ENCODE peak calls at places on chromosomes 16 and 17, in seven cellular contexts. One of them, this sample, is unnamed.
A peak's percentile ranks its signal among the peaks of the same experiment; 100 is the strongest.

GRCh38 chr17:34663714-34664113 is 84.3 kb downstream of the TMEM132E start:
- DNase-seq in T-helper 2 cell: no peak
- DNase-seq in RCC 7860: no peak
- DNase-seq in AG04449: no peak
- DNase-seq in EL: no peak
- DNase-seq in CD8-positive, alpha-beta memory T cell: no peak
- DNase-seq in fibroblast of the conjunctiva: no peak
- DNase-seq in this sample: no peak

GRCh38 chr17:13266596-13266995 is 248.8 kb upstream of the ELAC2 start:
- DNase-seq in CD8-positive, alpha-beta memory T cell: no peak
- DNase-seq in fibroblast of the conjunctiva: peak; percentile 35
- DNase-seq in RCC 7860: no peak
- DNase-seq in AG04449: peak; percentile 88
- DNase-seq in T-helper 2 cell: no peak
- DNase-seq in EL: peak; percentile 77
- DNase-seq in this sample: no peak

GRCh38 chr17:83062818-83063671 is 16.4 kb upstream of the METRNL start:
- DNase-seq in fibroblast of the conjunctiva: no peak
- DNase-seq in EL: no peak
- DNase-seq in CD8-positive, alpha-beta memory T cell: no peak
- DNase-seq in AG04449: no peak
- DNase-seq in T-helper 2 cell: no peak
- DNase-seq in RCC 7860: no peak
- DNase-seq in this sample: no peak

GRCh38 chr16:86509759-86510464 is 415 bp upstream of the FOXF1 start:
- DNase-seq in CD8-positive, alpha-beta memory T cell: no peak
- DNase-seq in EL: peak; percentile 91
- DNase-seq in AG04449: no peak
- DNase-seq in T-helper 2 cell: no peak
- DNase-seq in fibroblast of the conjunctiva: peak; percentile 75
- DNase-seq in RCC 7860: no peak
- DNase-seq in this sample: no peak

GRCh38 chr17:56756536-56756935 is 77.2 kb downstream of the C17orf67 start:
- DNase-seq in fibroblast of the conjunctiva: peak; percentile 32
- DNase-seq in EL: peak; percentile 95
- DNase-seq in RCC 7860: peak; percentile 83
- DNase-seq in CD8-positive, alpha-beta memory T cell: no peak
- DNase-seq in AG04449: peak; percentile 93
- DNase-seq in T-helper 2 cell: no peak
- DNase-seq in this sample: peak; percentile 81

GRCh38 chr17:58991718-58992331 is 114.9 kb downstream of the TRIM37 start:
- DNase-seq in RCC 7860: peak; percentile 93
- DNase-seq in T-helper 2 cell: no peak
- DNase-seq in EL: peak; percentile 85
- DNase-seq in fibroblast of the conjunctiva: no peak
- DNase-seq in AG04449: peak; percentile 70
- DNase-seq in CD8-positive, alpha-beta memory T cell: no peak
- DNase-seq in this sample: peak; percentile 89

GRCh38 chr17:79628861-79629547 is 18.2 kb upstream of the RBFOX3 start:
- DNase-seq in fibroblast of the conjunctiva: no peak
- DNase-seq in AG04449: no peak
- DNase-seq in RCC 7860: no peak
- DNase-seq in CD8-positive, alpha-beta memory T cell: no peak
- DNase-seq in T-helper 2 cell: no peak
- DNase-seq in EL: no peak
- DNase-seq in this sample: no peak

GRCh38 chr16:85586360-85587145 is 26.6 kb upstream of the GSE1 start:
- DNase-seq in CD8-positive, alpha-beta memory T cell: no peak
- DNase-seq in AG04449: no peak
- DNase-seq in T-helper 2 cell: no peak
- DNase-seq in fibroblast of the conjunctiva: no peak
- DNase-seq in RCC 7860: no peak
- DNase-seq in EL: no peak
- DNase-seq in this sample: no peak

GRCh38 chr16:87583453-87584131 is 18.7 kb upstream of the JPH3 start:
- DNase-seq in CD8-positive, alpha-beta memory T cell: no peak
- DNase-seq in T-helper 2 cell: no peak
- DNase-seq in EL: no peak
- DNase-seq in fibroblast of the conjunctiva: no peak
- DNase-seq in AG04449: no peak
- DNase-seq in RCC 7860: no peak
- DNase-seq in this sample: no peak

GRCh38 chr17:28712037-28712704 is 483 bp upstream of the PROCA1 start:
- DNase-seq in fibroblast of the conjunctiva: no peak
- DNase-seq in EL: no peak
- DNase-seq in T-helper 2 cell: peak; percentile 53
- DNase-seq in RCC 7860: no peak
- DNase-seq in CD8-positive, alpha-beta memory T cell: peak; percentile 43
- DNase-seq in AG04449: no peak
- DNase-seq in this sample: no peak

GRCh38 chr17:72812823-72813222 is 279.7 kb downstream of the SLC39A11 start:
- DNase-seq in T-helper 2 cell: no peak
- DNase-seq in CD8-positive, alpha-beta memory T cell: no peak
- DNase-seq in RCC 7860: no peak
- DNase-seq in fibroblast of the conjunctiva: peak; percentile 18
- DNase-seq in AG04449: no peak
- DNase-seq in EL: peak; percentile 77
- DNase-seq in this sample: no peak

GRCh38 chr17:66540131-66540781 is 237.8 kb downstream of the PRKCA start:
- DNase-seq in AG04449: no peak
- DNase-seq in fibroblast of the conjunctiva: peak; percentile 39
- DNase-seq in EL: peak; percentile 85
- DNase-seq in CD8-positive, alpha-beta memory T cell: no peak
- DNase-seq in T-helper 2 cell: no peak
- DNase-seq in RCC 7860: peak; percentile 47
- DNase-seq in this sample: peak; percentile 52

GRCh38 chr16:82835487-82836160 is 208.9 kb downstream of the CDH13 start:
- DNase-seq in T-helper 2 cell: no peak
- DNase-seq in fibroblast of the conjunctiva: no peak
- DNase-seq in AG04449: no peak
- DNase-seq in EL: peak; percentile 85
- DNase-seq in CD8-positive, alpha-beta memory T cell: no peak
- DNase-seq in RCC 7860: no peak
- DNase-seq in this sample: no peak

GRCh38 chr16:70253291-70254094 is 1.8 kb upstream of the EXOSC6 start:
- DNase-seq in RCC 7860: peak; percentile 14
- DNase-seq in T-helper 2 cell: peak; percentile 19
- DNase-seq in CD8-positive, alpha-beta memory T cell: peak; percentile 9
- DNase-seq in AG04449: no peak
- DNase-seq in EL: peak; percentile 53
- DNase-seq in fibroblast of the conjunctiva: no peak
- DNase-seq in this sample: no peak

GRCh38 chr17:19248923-19249574 is 11.9 kb downstream of the EPN2 start:
- DNase-seq in fibroblast of the conjunctiva: no peak
- DNase-seq in RCC 7860: peak; percentile 16
- DNase-seq in CD8-positive, alpha-beta memory T cell: no peak
- DNase-seq in AG04449: peak; percentile 42
- DNase-seq in T-helper 2 cell: no peak
- DNase-seq in EL: peak; percentile 90
- DNase-seq in this sample: peak; percentile 57

GRCh38 chr17:45149669-45150603 is 1.7 kb downstream of the HEXIM1 start:
- DNase-seq in EL: peak; percentile 59
- DNase-seq in RCC 7860: peak; percentile 38
- DNase-seq in fibroblast of the conjunctiva: no peak
- DNase-seq in AG04449: no peak
- DNase-seq in CD8-positive, alpha-beta memory T cell: no peak
- DNase-seq in T-helper 2 cell: no peak
- DNase-seq in this sample: no peak

GRCh38 chr16:47519037-47519436 is 57.9 kb downstream of the PHKB start:
- DNase-seq in EL: peak; percentile 2
- DNase-seq in CD8-positive, alpha-beta memory T cell: no peak
- DNase-seq in T-helper 2 cell: no peak
- DNase-seq in AG04449: no peak
- DNase-seq in fibroblast of the conjunctiva: no peak
- DNase-seq in RCC 7860: peak; percentile 29
- DNase-seq in this sample: no peak

GRCh38 chr16:51630051-51630450 is 479.0 kb upstream of the SALL1 start:
- DNase-seq in AG04449: no peak
- DNase-seq in RCC 7860: no peak
- DNase-seq in CD8-positive, alpha-beta memory T cell: no peak
- DNase-seq in EL: no peak
- DNase-seq in fibroblast of the conjunctiva: no peak
- DNase-seq in T-helper 2 cell: no peak
- DNase-seq in this sample: no peak

GRCh38 chr16:57510016-57510871 is 24.0 kb upstream of the DOK4 start:
- DNase-seq in fibroblast of the conjunctiva: no peak
- DNase-seq in RCC 7860: no peak
- DNase-seq in CD8-positive, alpha-beta memory T cell: no peak
- DNase-seq in T-helper 2 cell: no peak
- DNase-seq in AG04449: no peak
- DNase-seq in EL: no peak
- DNase-seq in this sample: no peak

GRCh38 chr16:27828671-27829070 is 234.8 kb downstream of the GSG1L start:
- DNase-seq in RCC 7860: no peak
- DNase-seq in AG04449: no peak
- DNase-seq in EL: no peak
- DNase-seq in CD8-positive, alpha-beta memory T cell: no peak
- DNase-seq in T-helper 2 cell: no peak
- DNase-seq in fibroblast of the conjunctiva: no peak
- DNase-seq in this sample: no peak

GRCh38 chr16:23998771-23999170 is 163.0 kb downstream of the PRKCB start:
- DNase-seq in EL: no peak
- DNase-seq in RCC 7860: no peak
- DNase-seq in T-helper 2 cell: no peak
- DNase-seq in AG04449: no peak
- DNase-seq in fibroblast of the conjunctiva: no peak
- DNase-seq in CD8-positive, alpha-beta memory T cell: no peak
- DNase-seq in this sample: no peak

GRCh38 chr17:46962374-46962790 is 16.7 kb downstream of the RPRML start:
- DNase-seq in fibroblast of the conjunctiva: no peak
- DNase-seq in EL: peak; percentile 73
- DNase-seq in T-helper 2 cell: no peak
- DNase-seq in CD8-positive, alpha-beta memory T cell: no peak
- DNase-seq in AG04449: peak; percentile 31
- DNase-seq in RCC 7860: no peak
- DNase-seq in this sample: no peak

GRCh38 chr17:16281351-16281750 is 64.3 kb downstream of the PIGL start:
- DNase-seq in RCC 7860: no peak
- DNase-seq in fibroblast of the conjunctiva: no peak
- DNase-seq in CD8-positive, alpha-beta memory T cell: no peak
- DNase-seq in EL: peak; percentile 80
- DNase-seq in AG04449: peak; percentile 64
- DNase-seq in T-helper 2 cell: no peak
- DNase-seq in this sample: no peak

GRCh38 chr16:12784076-12784475 is 19.6 kb downstream of the CPPED1 start:
- DNase-seq in AG04449: no peak
- DNase-seq in T-helper 2 cell: no peak
- DNase-seq in fibroblast of the conjunctiva: no peak
- DNase-seq in RCC 7860: no peak
- DNase-seq in CD8-positive, alpha-beta memory T cell: no peak
- DNase-seq in EL: no peak
- DNase-seq in this sample: no peak

GRCh38 chr16:47461598-47462266 is 601 bp downstream of the PHKB start:
- DNase-seq in fibroblast of the conjunctiva: peak; percentile 13
- DNase-seq in AG04449: no peak
- DNase-seq in CD8-positive, alpha-beta memory T cell: no peak
- DNase-seq in EL: peak; percentile 48
- DNase-seq in T-helper 2 cell: no peak
- DNase-seq in RCC 7860: peak; percentile 67
- DNase-seq in this sample: no peak

GRCh38 chr17:8393470-8394231 is 4.0 kb downstream of the RNF222 start:
- DNase-seq in AG04449: no peak
- DNase-seq in fibroblast of the conjunctiva: no peak
- DNase-seq in EL: peak; percentile 32
- DNase-seq in CD8-positive, alpha-beta memory T cell: no peak
- DNase-seq in RCC 7860: no peak
- DNase-seq in T-helper 2 cell: no peak
- DNase-seq in this sample: no peak

GRCh38 chr16:74107795-74108610 is 188.6 kb upstream of the PSMD7 start:
- DNase-seq in AG04449: no peak
- DNase-seq in CD8-positive, alpha-beta memory T cell: no peak
- DNase-seq in EL: peak; percentile 47
- DNase-seq in RCC 7860: no peak
- DNase-seq in fibroblast of the conjunctiva: peak; percentile 6
- DNase-seq in T-helper 2 cell: no peak
- DNase-seq in this sample: peak; percentile 2

GRCh38 chr16:3087836-3088235 is 11.3 kb downstream of the ZSCAN10 start:
- DNase-seq in fibroblast of the conjunctiva: no peak
- DNase-seq in CD8-positive, alpha-beta memory T cell: no peak
- DNase-seq in T-helper 2 cell: no peak
- DNase-seq in AG04449: no peak
- DNase-seq in RCC 7860: no peak
- DNase-seq in EL: no peak
- DNase-seq in this sample: no peak